ENCODE peak calls at places on chromosomes 3 and 15, in six cellular contexts. One of them, this sample, is unnamed.

GRCh38 chr3:144900366-144900765 is 928.7 kb downstream of the DIPK2A start:
- DNase-seq in GM12865: no peak
- DNase-seq in fibroblast of lung: peak; percentile 48
- DNase-seq in right cardiac atrium: no peak
- DNase-seq in choroid plexus epithelial cell: peak; percentile 20
- DNase-seq in SJSA1: no peak
- DNase-seq in this sample: no peak

GRCh38 chr3:53705024-53705750 is 141.0 kb downstream of the CHDH start:
- DNase-seq in fibroblast of lung: no peak
- DNase-seq in right cardiac atrium: no peak
- DNase-seq in choroid plexus epithelial cell: no peak
- DNase-seq in GM12865: no peak
- DNase-seq in SJSA1: no peak
- DNase-seq in this sample: no peak

GRCh38 chr3:108079043-108079442 is 11.8 kb downstream of the CD47 start:
- DNase-seq in GM12865: no peak
- DNase-seq in fibroblast of lung: no peak
- DNase-seq in SJSA1: no peak
- DNase-seq in right cardiac atrium: no peak
- DNase-seq in choroid plexus epithelial cell: no peak
- DNase-seq in this sample: no peak

GRCh38 chr3:10006048-10006761 is 19.6 kb upstream of the EMC3 start:
- DNase-seq in right cardiac atrium: no peak
- DNase-seq in GM12865: no peak
- DNase-seq in fibroblast of lung: no peak
- DNase-seq in choroid plexus epithelial cell: no peak
- DNase-seq in SJSA1: no peak
- DNase-seq in this sample: no peak

GRCh38 chr15:94105760-94106159 is 125.6 kb upstream of the MCTP2 start:
- DNase-seq in fibroblast of lung: no peak
- DNase-seq in SJSA1: no peak
- DNase-seq in choroid plexus epithelial cell: no peak
- DNase-seq in right cardiac atrium: no peak
- DNase-seq in GM12865: no peak
- DNase-seq in this sample: peak; percentile 43

GRCh38 chr15:65638681-65639089 is 16.9 kb downstream of the SLC24A1 start:
- DNase-seq in choroid plexus epithelial cell: peak; percentile 89
- DNase-seq in right cardiac atrium: no peak
- DNase-seq in SJSA1: peak; percentile 60
- DNase-seq in GM12865: peak; percentile 78
- DNase-seq in fibroblast of lung: peak; percentile 86
- DNase-seq in this sample: peak; percentile 19

GRCh38 chr15:56732135-56732880 is 1.0 kb downstream of the ZNF280D start:
- DNase-seq in GM12865: peak; percentile 36
- DNase-seq in right cardiac atrium: no peak
- DNase-seq in choroid plexus epithelial cell: peak; percentile 80
- DNase-seq in fibroblast of lung: peak; percentile 29
- DNase-seq in SJSA1: peak; percentile 41
- DNase-seq in this sample: peak; percentile 3

GRCh38 chr3:25246921-25247320 is 181.1 kb upstream of the RARB start:
- DNase-seq in choroid plexus epithelial cell: no peak
- DNase-seq in right cardiac atrium: no peak
- DNase-seq in fibroblast of lung: no peak
- DNase-seq in GM12865: no peak
- DNase-seq in SJSA1: no peak
- DNase-seq in this sample: no peak

GRCh38 chr3:71250026-71250425 is 333.5 kb downstream of the FOXP1 start:
- DNase-seq in choroid plexus epithelial cell: peak; percentile 90
- DNase-seq in fibroblast of lung: no peak
- DNase-seq in SJSA1: no peak
- DNase-seq in GM12865: no peak
- DNase-seq in right cardiac atrium: no peak
- DNase-seq in this sample: no peak

GRCh38 chr3:193944161-193944884 is 191.6 kb upstream of the HES1 start:
- DNase-seq in SJSA1: no peak
- DNase-seq in right cardiac atrium: no peak
- DNase-seq in GM12865: no peak
- DNase-seq in choroid plexus epithelial cell: no peak
- DNase-seq in fibroblast of lung: no peak
- DNase-seq in this sample: no peak
- H3K4me3 ChIP-seq in SJSA1: no peak overlapping the region
- H3K4me3 ChIP-seq in right cardiac atrium: no peak overlapping the region
- H3K4me3 ChIP-seq in GM12865: no peak overlapping the region
- H3K4me3 ChIP-seq in choroid plexus epithelial cell: no peak overlapping the region
- H3K4me3 ChIP-seq in fibroblast of lung: no peak overlapping the region
- H3K4me3 ChIP-seq in this sample: no peak overlapping the region

DNA sequence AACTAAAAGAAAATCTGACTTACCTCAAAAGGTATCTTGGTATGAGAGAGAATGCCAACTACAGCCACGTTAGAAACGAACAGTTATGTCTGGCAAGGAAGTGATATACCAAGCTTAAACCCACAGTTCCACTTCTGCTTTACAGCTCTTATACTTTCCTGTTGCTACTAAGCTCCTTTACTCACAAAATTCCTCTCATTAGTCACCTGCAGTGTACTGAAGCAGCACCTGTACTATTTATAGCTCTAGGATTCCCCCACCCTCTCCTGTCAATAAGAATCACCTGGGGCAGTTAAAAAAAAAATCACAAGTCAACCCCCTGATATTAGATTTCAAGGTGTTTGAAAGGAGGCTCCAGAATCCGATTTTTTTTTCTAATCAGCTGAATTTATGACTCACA is 2.9 kb upstream of the TMEM266 start:
- DNase-seq in GM12865: peak; percentile 76
- DNase-seq in right cardiac atrium: no peak
- DNase-seq in fibroblast of lung: no peak
- DNase-seq in SJSA1: no peak
- DNase-seq in choroid plexus epithelial cell: no peak
- DNase-seq in this sample: no peak
- H3K4me3 ChIP-seq in GM12865: peak overlapping the region; percentile 27
- H3K4me3 ChIP-seq in right cardiac atrium: no peak overlapping the region
- H3K4me3 ChIP-seq in fibroblast of lung: no peak overlapping the region
- H3K4me3 ChIP-seq in SJSA1: no peak overlapping the region
- H3K4me3 ChIP-seq in choroid plexus epithelial cell: no peak overlapping the region
- H3K4me3 ChIP-seq in this sample: peak overlapping the region; percentile 27

DNA sequence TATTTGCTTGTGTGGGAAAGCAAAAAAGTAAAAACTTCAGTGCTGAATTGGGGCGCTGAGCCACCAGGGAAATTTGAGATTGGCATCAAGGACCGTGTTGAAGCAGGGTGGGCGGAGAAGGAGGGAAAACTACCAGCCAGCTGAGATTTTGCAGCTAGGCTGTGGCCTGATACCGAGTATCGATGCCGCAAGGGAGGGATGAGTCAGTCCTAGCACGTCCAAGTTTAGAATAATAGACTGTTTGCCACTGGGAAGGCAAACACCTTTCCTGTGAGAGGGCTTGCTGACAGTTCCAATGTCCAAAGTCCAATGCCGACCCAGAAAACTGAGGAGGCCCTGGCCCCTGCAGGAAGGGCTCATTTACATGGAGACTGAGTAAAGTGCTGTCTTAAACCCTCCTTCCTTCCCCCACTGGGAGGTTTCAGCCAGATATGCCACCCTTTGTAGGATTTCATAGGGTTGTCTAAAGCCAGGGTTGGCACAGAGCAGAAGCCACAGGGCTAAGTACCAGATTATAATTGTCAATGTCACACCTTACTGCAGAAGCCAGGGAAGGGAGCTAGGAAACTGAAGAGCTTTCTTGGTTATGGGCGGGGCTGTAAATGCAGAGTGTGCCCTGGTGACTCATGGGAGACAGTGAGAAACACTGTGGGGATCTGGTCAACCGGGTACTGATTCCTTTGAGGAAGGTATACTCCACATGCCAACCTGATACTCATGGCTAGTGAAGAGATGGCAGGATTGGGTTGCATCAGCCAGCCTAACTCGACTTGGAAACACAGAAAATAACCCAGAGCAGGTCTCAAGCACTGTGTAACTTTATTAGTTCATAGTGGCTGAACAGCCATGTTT is 28.4 kb upstream of the PIK3CB start:
- DNase-seq in GM12865: no peak
- DNase-seq in right cardiac atrium: peak; percentile 29
- DNase-seq in choroid plexus epithelial cell: peak; percentile 67
- DNase-seq in fibroblast of lung: peak; percentile 56
- DNase-seq in SJSA1: peak; percentile 16
- DNase-seq in this sample: peak; percentile 97
- H3K4me3 ChIP-seq in GM12865: no peak overlapping the region
- H3K4me3 ChIP-seq in right cardiac atrium: no peak overlapping the region
- H3K4me3 ChIP-seq in choroid plexus epithelial cell: no peak overlapping the region
- H3K4me3 ChIP-seq in fibroblast of lung: no peak overlapping the region
- H3K4me3 ChIP-seq in SJSA1: no peak overlapping the region
- H3K4me3 ChIP-seq in this sample: peak overlapping the region; percentile 39

GRCh38 chr3:157128771-157129671 is 30.9 kb downstream of the CCNL1 start:
- DNase-seq in SJSA1: peak; percentile 79
- DNase-seq in choroid plexus epithelial cell: peak; percentile 61
- DNase-seq in right cardiac atrium: no peak
- DNase-seq in fibroblast of lung: no peak
- DNase-seq in GM12865: peak; percentile 51
- DNase-seq in this sample: peak; percentile 92
- H3K4me3 ChIP-seq in SJSA1: no peak overlapping the region
- H3K4me3 ChIP-seq in choroid plexus epithelial cell: no peak overlapping the region
- H3K4me3 ChIP-seq in right cardiac atrium: no peak overlapping the region
- H3K4me3 ChIP-seq in fibroblast of lung: no peak overlapping the region
- H3K4me3 ChIP-seq in GM12865: no peak overlapping the region
- H3K4me3 ChIP-seq in this sample: peak overlapping the region; percentile 43

GRCh38 chr3:14688525-14688924 is 13.6 kb downstream of the C3orf20 start:
- DNase-seq in fibroblast of lung: no peak
- DNase-seq in choroid plexus epithelial cell: no peak
- DNase-seq in right cardiac atrium: no peak
- DNase-seq in SJSA1: no peak
- DNase-seq in GM12865: peak; percentile 73
- DNase-seq in this sample: no peak
- H3K4me3 ChIP-seq in fibroblast of lung: no peak overlapping the region
- H3K4me3 ChIP-seq in choroid plexus epithelial cell: no peak overlapping the region
- H3K4me3 ChIP-seq in right cardiac atrium: no peak overlapping the region
- H3K4me3 ChIP-seq in SJSA1: no peak overlapping the region
- H3K4me3 ChIP-seq in GM12865: peak overlapping the region; percentile 36
- H3K4me3 ChIP-seq in this sample: no peak overlapping the region

GRCh38 chr15:31214158-31214863 is 112.3 kb upstream of the KLF13 start:
- DNase-seq in right cardiac atrium: no peak
- DNase-seq in fibroblast of lung: no peak
- DNase-seq in SJSA1: no peak
- DNase-seq in choroid plexus epithelial cell: no peak
- DNase-seq in GM12865: no peak
- DNase-seq in this sample: no peak
- H3K4me3 ChIP-seq in right cardiac atrium: no peak overlapping the region
- H3K4me3 ChIP-seq in fibroblast of lung: no peak overlapping the region
- H3K4me3 ChIP-seq in SJSA1: no peak overlapping the region
- H3K4me3 ChIP-seq in choroid plexus epithelial cell: no peak overlapping the region
- H3K4me3 ChIP-seq in GM12865: no peak overlapping the region
- H3K4me3 ChIP-seq in this sample: no peak overlapping the region

DNA sequence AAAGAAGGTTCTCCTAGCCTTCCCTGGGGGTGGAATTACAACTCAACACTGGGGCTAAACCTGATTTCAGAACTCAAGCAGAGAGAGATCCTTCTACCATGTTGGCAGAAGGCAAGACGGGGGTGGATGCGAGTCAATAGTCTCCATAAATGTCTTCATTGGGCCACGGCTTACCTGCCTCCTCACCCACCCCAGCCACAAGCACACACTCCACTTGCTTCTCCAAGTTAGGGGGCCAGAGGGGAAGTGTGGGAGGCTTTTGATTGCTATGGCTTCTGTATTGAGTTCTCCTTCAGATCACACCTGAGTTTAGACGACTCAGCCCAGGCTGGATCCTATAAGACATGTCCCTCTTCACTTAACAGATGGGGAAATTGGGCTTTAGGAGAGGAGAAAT is 178.9 kb downstream of the UACA start:
- DNase-seq in choroid plexus epithelial cell: no peak
- DNase-seq in fibroblast of lung: no peak
- DNase-seq in SJSA1: no peak
- DNase-seq in GM12865: no peak
- DNase-seq in right cardiac atrium: no peak
- DNase-seq in this sample: no peak
- H3K4me3 ChIP-seq in choroid plexus epithelial cell: no peak overlapping the region
- H3K4me3 ChIP-seq in fibroblast of lung: no peak overlapping the region
- H3K4me3 ChIP-seq in SJSA1: no peak overlapping the region
- H3K4me3 ChIP-seq in GM12865: no peak overlapping the region
- H3K4me3 ChIP-seq in right cardiac atrium: no peak overlapping the region
- H3K4me3 ChIP-seq in this sample: peak overlapping the region; percentile 46

GRCh38 chr3:52223449-52224408 is 1.7 kb downstream of the TLR9 start:
- DNase-seq in right cardiac atrium: no peak
- DNase-seq in fibroblast of lung: no peak
- DNase-seq in choroid plexus epithelial cell: no peak
- DNase-seq in GM12865: no peak
- DNase-seq in SJSA1: no peak
- DNase-seq in this sample: no peak
- H3K4me3 ChIP-seq in right cardiac atrium: no peak overlapping the region
- H3K4me3 ChIP-seq in fibroblast of lung: no peak overlapping the region
- H3K4me3 ChIP-seq in choroid plexus epithelial cell: no peak overlapping the region
- H3K4me3 ChIP-seq in GM12865: no peak overlapping the region
- H3K4me3 ChIP-seq in SJSA1: no peak overlapping the region
- H3K4me3 ChIP-seq in this sample: no peak overlapping the region

GRCh38 chr3:78605178-78605577 is 1162.6 kb downstream of the ROBO1 start:
- DNase-seq in fibroblast of lung: no peak
- DNase-seq in choroid plexus epithelial cell: no peak
- DNase-seq in right cardiac atrium: no peak
- DNase-seq in SJSA1: no peak
- DNase-seq in GM12865: no peak
- DNase-seq in this sample: no peak

GRCh38 chr3:78606756-78607155 is 1161.0 kb downstream of the ROBO1 start:
- DNase-seq in SJSA1: no peak
- DNase-seq in fibroblast of lung: no peak
- DNase-seq in choroid plexus epithelial cell: no peak
- DNase-seq in GM12865: no peak
- DNase-seq in right cardiac atrium: no peak
- DNase-seq in this sample: no peak

GRCh38 chr3:78613366-78614008 is 1154.3 kb downstream of the ROBO1 start:
- DNase-seq in GM12865: no peak
- DNase-seq in right cardiac atrium: no peak
- DNase-seq in SJSA1: no peak
- DNase-seq in choroid plexus epithelial cell: no peak
- DNase-seq in fibroblast of lung: no peak
- DNase-seq in this sample: no peak

GRCh38 chr3:78610462-78611125 is 1157.2 kb downstream of the ROBO1 start:
- DNase-seq in GM12865: no peak
- DNase-seq in fibroblast of lung: no peak
- DNase-seq in SJSA1: no peak
- DNase-seq in right cardiac atrium: no peak
- DNase-seq in choroid plexus epithelial cell: peak; percentile 53
- DNase-seq in this sample: no peak
- H3K4me3 ChIP-seq in GM12865: no peak overlapping the region
- H3K4me3 ChIP-seq in fibroblast of lung: no peak overlapping the region
- H3K4me3 ChIP-seq in SJSA1: no peak overlapping the region
- H3K4me3 ChIP-seq in right cardiac atrium: no peak overlapping the region
- H3K4me3 ChIP-seq in choroid plexus epithelial cell: no peak overlapping the region
- H3K4me3 ChIP-seq in this sample: no peak overlapping the region

DNA sequence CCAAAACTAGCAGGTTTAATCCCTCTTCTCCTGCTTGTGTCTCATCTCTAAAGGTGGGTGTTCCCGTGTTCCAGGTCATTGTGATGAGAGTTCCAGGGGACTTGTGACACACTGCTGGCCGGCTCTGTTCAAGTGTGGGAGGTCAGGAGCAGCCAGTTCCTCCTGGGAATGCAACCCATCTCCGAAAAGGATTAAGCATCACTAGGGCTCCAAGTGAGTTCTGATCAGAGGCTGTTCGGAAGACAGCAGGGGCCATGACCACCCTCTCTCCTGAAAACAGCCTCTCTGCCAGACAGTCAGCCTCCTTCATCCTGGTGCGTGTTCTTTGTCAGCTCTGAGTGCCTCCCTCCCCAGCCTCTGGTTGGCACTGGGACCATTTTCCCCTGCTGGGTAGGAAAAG is at the start of gene TBC1D21:
- DNase-seq in SJSA1: no peak
- DNase-seq in fibroblast of lung: no peak
- DNase-seq in right cardiac atrium: no peak
- DNase-seq in GM12865: no peak
- DNase-seq in choroid plexus epithelial cell: no peak
- DNase-seq in this sample: no peak
- H3K4me3 ChIP-seq in SJSA1: no peak within 1 kb of the TSS
- H3K4me3 ChIP-seq in fibroblast of lung: no peak within 1 kb of the TSS
- H3K4me3 ChIP-seq in right cardiac atrium: no peak within 1 kb of the TSS
- H3K4me3 ChIP-seq in GM12865: no peak within 1 kb of the TSS
- H3K4me3 ChIP-seq in choroid plexus epithelial cell: no peak within 1 kb of the TSS
- H3K4me3 ChIP-seq in this sample: no peak within 1 kb of the TSS